ENCODE peak calls at places on chromosome 2, in ten cellular contexts. Q is T-helper 2 cell; U is naive B cell; X is GM04503; G is kidney tubule cell; F is Peyer's patch; T is stimulated activated CD8-positive, alpha-beta memory T cell treated with anti-CD3 and anti-CD28 coated beads, Interleukin-4, amount 100 ng/mL, for 4 hours; C is adrenal gland; J is fibroblast of pulmonary artery; R is HFF-Myc. N is an unnamed sample.
A peak's percentile ranks its signal among the peaks of the same experiment; 100 is the strongest.

GRCh38 chr2:208174144-208174543 is 10.8 kb upstream of the CRYGA start:
- DNase-seq in Q (no peak), U (no peak), X (no peak), G (no peak), F (no peak), T (no peak), C (no peak), J (no peak), R (no peak), N (no peak)

GRCh38 chr2:45889053-45889452 is 237.6 kb downstream of the PRKCE start:
- DNase-seq in Q (no peak), U (peak; percentile 68), X (no peak), G (no peak), F (no peak), T (no peak), C (no peak), J (peak; percentile 13), R (no peak), N (no peak)

GRCh38 chr2:113720167-113720566 is 36.3 kb downstream of the SLC35F5 start:
- DNase-seq in Q (no peak), U (no peak), X (no peak), G (peak; percentile 22), F (no peak), T (no peak), C (no peak), J (peak; percentile 25), R (no peak), N (no peak)

GRCh38 chr2:186526281-186526680 is 40.2 kb downstream of the ZC3H15 start:
- DNase-seq in Q (no peak), U (no peak), X (no peak), G (peak; percentile 46), F (no peak), T (no peak), C (no peak), J (no peak), R (no peak), N (no peak)

GRCh38 chr2:19217203-19217602 is 141.2 kb downstream of the OSR1 start:
- DNase-seq in Q (no peak), U (no peak), X (no peak), G (no peak), F (no peak), T (no peak), C (no peak), J (no peak), R (no peak), N (no peak)

GRCh38 chr2:238440767-238441166 is 14.0 kb downstream of the ASB1 start:
- DNase-seq in Q (no peak), U (no peak), X (no peak), G (no peak), F (no peak), T (no peak), C (no peak), J (no peak), R (no peak), N (no peak)

GRCh38 chr2:161373939-161374338 is 42.2 kb upstream of the TBR1 start:
- DNase-seq in Q (no peak), U (no peak), X (peak; percentile 3), G (peak; percentile 37), F (no peak), T (no peak), C (no peak), J (peak; percentile 28), R (no peak), N (no peak)

GRCh38 chr2:213015387-213016165 is 135.8 kb downstream of the IKZF2 start:
- DNase-seq in Q (peak; percentile 21), U (peak; percentile 34), X (no peak), G (no peak), F (no peak), T (no peak), C (no peak), J (no peak), R (no peak), N (no peak)

GRCh38 chr2:238141541-238142318 is 3.3 kb downstream of the KLHL30 start:
- DNase-seq in Q (no peak), U (no peak), X (no peak), G (peak; percentile 89), F (peak; percentile 93), T (no peak), C (no peak), J (no peak), R (peak; percentile 42), N (no peak)

GRCh38 chr2:239308696-239309397 is 92.0 kb downstream of the HDAC4 start:
- DNase-seq in Q (no peak), U (no peak), X (no peak), G (no peak), F (peak; percentile 46), T (no peak), C (peak; percentile 45), J (peak; percentile 57), R (peak; percentile 62), N (peak; percentile 81)

N was measured in mesenteric fat pad.